ENCODE peak calls at places on chromosomes 16 and 17, in nine cellular contexts. G, O, A, U, Q, S, M, C and Y are unnamed samples.

GRCh38 chr16:76653390-76654026 is 376.3 kb downstream of the CNTNAP4 start:
- DNase-seq in C (no peak), A (no peak), U (no peak), S (peak), O (peak), Q (peak), M (no peak), G (peak), Y (no peak)

GRCh38 chr17:28949185-28950016 is 1.9 kb downstream of the PHF12 start:
- DNase-seq in C (no peak), O (peak), Q (no peak), S (peak), G (no peak), M (peak), A (peak), U (peak), Y (no peak)

GRCh38 chr16:1288813-1289479 is 20.5 kb upstream of the UBE2I start:
- DNase-seq in O (no peak), U (no peak), C (no peak), S (no peak), M (peak), Q (no peak), G (no peak), A (no peak), Y (no peak)

GRCh38 chr16:24541534-24541933 is 2.2 kb downstream of the RBBP6 start:
- DNase-seq in A (no peak), G (no peak), U (no peak), Q (no peak), O (no peak), M (no peak), C (no peak), S (no peak), Y (no peak)

GRCh38 chr16:20073203-20074088 is at the start of gene GPR139:
- DNase-seq in O (no peak), C (no peak), G (no peak), Q (no peak), M (no peak), U (no peak), A (no peak), S (peak), Y (no peak)

GRCh38 chr17:50103941-50104340 is 8.8 kb downstream of the PDK2 start:
- DNase-seq in A (no peak), U (no peak), C (no peak), M (no peak), O (no peak), Q (no peak), S (no peak), G (no peak), Y (no peak)

GRCh38 chr17:3534881-3535252 is 22.7 kb downstream of the TRPV3 start:
- DNase-seq in S (no peak), C (no peak), U (no peak), G (no peak), Q (peak), M (peak), O (peak), A (no peak), Y (no peak)

GRCh38 chr16:12558641-12559040 is 245.0 kb downstream of the CPPED1 start:
- DNase-seq in O (no peak), C (no peak), M (no peak), S (no peak), A (no peak), U (peak), G (no peak), Q (no peak), Y (no peak)

GRCh38 chr16:31455601-31456314 is 3.5 kb upstream of the ARMC5 start:
- DNase-seq in Q (no peak), A (no peak), C (no peak), O (peak), G (no peak), M (peak), S (no peak), U (peak), Y (no peak)

GRCh38 chr16:14310519-14310991 is 239.4 kb downstream of the MRTFB start:
- DNase-seq in S (no peak), A (no peak), O (peak), U (no peak), G (peak), C (no peak), M (no peak), Q (peak), Y (no peak)

GRCh38 chr17:4162366-4162765 is 19.4 kb downstream of the CYB5D2 start:
- DNase-seq in G (no peak), A (no peak), S (no peak), O (no peak), Q (no peak), C (no peak), U (no peak), M (no peak), Y (no peak)

GRCh38 chr16:51473091-51473490 is 322.0 kb upstream of the SALL1 start:
- DNase-seq in S (no peak), O (peak), C (no peak), U (no peak), G (no peak), A (no peak), M (no peak), Q (no peak), Y (no peak)

GRCh38 chr16:86651013-86651627 is 72.8 kb downstream of the FOXL1 start:
- DNase-seq in Q (no peak), M (no peak), O (no peak), C (no peak), A (no peak), U (no peak), S (no peak), G (no peak), Y (no peak)

GRCh38 chr16:49527621-49528020 is 154.0 kb downstream of the C16orf78 start:
- DNase-seq in U (no peak), G (no peak), C (no peak), A (no peak), O (peak), S (no peak), Q (no peak), M (no peak), Y (no peak)

GRCh38 chr17:30290696-30291570 is 811 bp downstream of the BLMH start:
- DNase-seq in U (no peak), O (peak), G (no peak), A (peak), M (peak), C (no peak), Q (peak), S (peak), Y (no peak)

GRCh38 chr16:68214726-68215125 is 21.2 kb downstream of the ESRP2 start:
- DNase-seq in O (no peak), U (no peak), S (no peak), Q (no peak), C (no peak), M (no peak), A (no peak), G (no peak), Y (no peak)

GRCh38 chr16:66382966-66383299 is 16.4 kb downstream of the CDH5 start:
- DNase-seq in A (no peak), C (peak), S (no peak), G (peak), O (peak), M (no peak), Q (peak), U (no peak), Y (peak)

GRCh38 chr17:64506201-64506575 is at the start of gene DDX5:
- DNase-seq in G (peak), M (peak), U (peak), Q (peak), S (peak), A (peak), C (no peak), O (peak), Y (peak)

GRCh38 chr16:68005786-68006286 is 6.6 kb upstream of the DPEP2 start:
- DNase-seq in S (no peak), G (no peak), C (no peak), M (peak), A (peak), Q (no peak), O (peak), U (no peak), Y (no peak)

GRCh38 chr17:34843682-34844081 is 117.6 kb downstream of the CCT6B start:
- DNase-seq in O (no peak), Q (no peak), G (no peak), S (no peak), C (no peak), M (no peak), U (no peak), A (no peak), Y (no peak)

GRCh38 chr16:89198417-89199240 is 1.7 kb downstream of the SLC22A31 start:
- DNase-seq in C (no peak), M (no peak), Q (no peak), O (no peak), S (no peak), A (no peak), U (no peak), G (no peak), Y (no peak)

GRCh38 chr16:58000706-58001676 is at the start of gene USB1:
- DNase-seq in G (no peak), M (peak), Q (peak), O (peak), U (peak), A (peak), S (peak), C (no peak), Y (no peak)

GRCh38 chr16:71837150-71837549 is 8.6 kb upstream of the ATXN1L start:
- DNase-seq in G (no peak), M (no peak), O (no peak), C (no peak), U (no peak), Q (no peak), S (no peak), A (no peak), Y (no peak)

GRCh38 chr16:48576927-48577326 is 33.1 kb downstream of the N4BP1 start:
- DNase-seq in G (no peak), S (no peak), U (no peak), C (no peak), Q (peak), A (no peak), O (no peak), M (no peak), Y (no peak)

GRCh38 chr17:79811888-79812205 is 15.0 kb upstream of the CBX8 start:
- DNase-seq in U (no peak), G (no peak), M (peak), C (no peak), O (no peak), A (no peak), S (no peak), Q (no peak), Y (no peak)

GRCh38 chr17:75356260-75356937 is 49.1 kb downstream of the GRB2 start:
- DNase-seq in O (peak), A (no peak), U (no peak), G (no peak), S (no peak), C (no peak), M (no peak), Q (no peak), Y (no peak)

GRCh38 chr16:1509307-1510221 is 16.4 kb downstream of the TELO2 start:
- DNase-seq in A (no peak), S (no peak), O (no peak), C (no peak), G (no peak), M (no peak), Q (no peak), U (no peak), Y (no peak)

GRCh38 chr17:19264681-19265080 is 27.5 kb downstream of the EPN2 start:
- DNase-seq in A (no peak), S (no peak), U (no peak), M (no peak), O (no peak), Q (no peak), C (no peak), G (no peak), Y (no peak)

GRCh38 chr16:7792346-7792745 is 459.7 kb downstream of the RBFOX1 start:
- DNase-seq in A (no peak), Q (no peak), C (no peak), G (no peak), M (no peak), O (no peak), U (no peak), S (no peak), Y (no peak)

GRCh38 chr16:20944861-20945390 is 44.4 kb downstream of the LYRM1 start:
- DNase-seq in G (no peak), C (no peak), O (peak), U (no peak), S (no peak), A (no peak), M (peak), Q (peak), Y (no peak)

GRCh38 chr16:31360296-31360695 is 5.3 kb downstream of the ITGAX start:
- DNase-seq in U (no peak), Q (no peak), A (no peak), G (no peak), M (no peak), C (no peak), S (no peak), O (no peak), Y (no peak)

GRCh38 chr17:37605081-37605480 is 4.1 kb downstream of the SYNRG start:
- DNase-seq in S (no peak), O (no peak), Q (peak), C (no peak), U (no peak), A (no peak), G (no peak), M (no peak), Y (no peak)

GRCh38 chr17:68599091-68599872 is 1.9 kb downstream of the FAM20A start:
- DNase-seq in U (no peak), S (no peak), G (peak), A (no peak), O (peak), C (peak), Q (no peak), M (no peak), Y (peak)

GRCh38 chr17:66351053-66351452 is 48.6 kb downstream of the PRKCA start:
- DNase-seq in C (no peak), Q (no peak), A (peak), S (no peak), G (no peak), U (no peak), M (no peak), O (no peak), Y (no peak)

GRCh38 chr17:18960803-18961511 is 9.0 kb downstream of the SLC5A10 start:
- DNase-seq in G (no peak), M (peak), C (no peak), O (peak), Q (peak), A (peak), U (peak), S (peak), Y (no peak)

GRCh38 chr17:38557836-38558750 is 47.7 kb downstream of the SRCIN1 start:
- DNase-seq in C (peak), O (peak), A (peak), M (peak), S (peak), G (peak), U (peak), Q (peak), Y (peak)

GRCh38 chr17:60167095-60167741 is 17.4 kb downstream of the CA4 start:
- DNase-seq in Q (no peak), A (no peak), M (no peak), G (no peak), O (no peak), U (no peak), S (peak), C (no peak), Y (no peak)